ENCODE peak calls at places on chromosome 5, in six cellular contexts. Y is astrocyte of the spinal cord, L is mesothelial cell of epicardium, G is IMR-90, C is nephron progenitor cell, X is GM10248. Z is an unnamed sample.

GRCh38 chr5:59158165-59158564 is 575.3 kb downstream of the RAB3C start:
- DNase-seq in Y (no peak), L (no peak), G (peak; percentile 22), C (no peak), X (no peak), Z (no peak)

GRCh38 chr5:464446-464842 is 21.5 kb downstream of the EXOC3 start:
- DNase-seq in Y (no peak), L (no peak), G (no peak), C (no peak), X (no peak), Z (no peak)

GRCh38 chr5:154901276-154901675 is 36.7 kb downstream of the GEMIN5 start:
- DNase-seq in Y (peak; percentile 76), L (no peak), G (peak; percentile 38), C (no peak), X (no peak), Z (no peak)

GRCh38 chr5:172564187-172564586 is 76.9 kb upstream of the NEURL1B start:
- DNase-seq in Y (no peak), L (no peak), G (no peak), C (no peak), X (no peak), Z (no peak)

GRCh38 chr5:76602094-76602726 is 21.0 kb downstream of the F2RL2 start:
- DNase-seq in Y (peak; percentile 54), L (no peak), G (peak; percentile 56), C (no peak), X (no peak), Z (no peak)

GRCh38 chr5:39697891-39698290 is 273.1 kb upstream of the DAB2 start:
- DNase-seq in Y (no peak), L (no peak), G (no peak), C (no peak), X (no peak), Z (no peak)

GRCh38 chr5:139664727-139665351 is 16.7 kb downstream of the CXXC5 start:
- DNase-seq in Y (no peak), L (no peak), G (no peak), C (no peak), X (no peak), Z (no peak)

GRCh38 chr5:128539038-128539429 is 989 bp upstream of the FBN2 start:
- DNase-seq in Y (peak; percentile 20), L (no peak), G (no peak), C (no peak), X (peak; percentile 8), Z (no peak)

GRCh38 chr5:33008751-33009418 is 297.8 kb downstream of the NPR3 start:
- DNase-seq in Y (peak; percentile 10), L (no peak), G (no peak), C (no peak), X (no peak), Z (no peak)

GRCh38 chr5:176652136-176652535 is 4.9 kb downstream of the TSPAN17 start:
- DNase-seq in Y (no peak), L (no peak), G (no peak), C (no peak), X (no peak), Z (no peak)

GRCh38 chr5:95870105-95870672 is 47.7 kb upstream of the GLRX start:
- DNase-seq in Y (peak; percentile 60), L (no peak), G (peak; percentile 87), C (no peak), X (peak; percentile 45), Z (no peak)

GRCh38 chr5:138230261-138230660 is 17.1 kb upstream of the CDC23 start:
- DNase-seq in Y (no peak), L (no peak), G (peak; percentile 5), C (no peak), X (no peak), Z (no peak)

GRCh38 chr5:10381805-10382204 is 28.3 kb downstream of the MARCHF6 start:
- DNase-seq in Y (no peak), L (no peak), G (no peak), C (no peak), X (no peak), Z (no peak)

GRCh38 chr5:53478411-53479044 is 1.9 kb upstream of the FST start:
- DNase-seq in Y (peak; percentile 64), L (no peak), G (peak; percentile 63), C (peak; percentile 73), X (peak; percentile 29), Z (no peak)

GRCh38 chr5:123107343-123108240 is 18.6 kb downstream of the PRDM6 start:
- DNase-seq in Y (no peak), L (no peak), G (no peak), C (no peak), X (no peak), Z (no peak)

GRCh38 chr5:170495796-170496195 is 8.0 kb upstream of the KCNIP1 start:
- DNase-seq in Y (no peak), L (no peak), G (no peak), C (peak; percentile 63), X (no peak), Z (no peak)

GRCh38 chr5:76960004-76960625 is 7.3 kb downstream of the CRHBP start:
- DNase-seq in Y (peak; percentile 82), L (no peak), G (no peak), C (no peak), X (peak; percentile 41), Z (no peak)

GRCh38 chr5:170985486-170985885 is 123.7 kb downstream of the RANBP17 start:
- DNase-seq in Y (peak; percentile 9), L (no peak), G (peak; percentile 10), C (no peak), X (no peak), Z (no peak)

GRCh38 chr5:139376364-139376763 is 6.7 kb downstream of the SLC23A1 start:
- DNase-seq in Y (no peak), L (no peak), G (no peak), C (no peak), X (no peak), Z (no peak)

GRCh38 chr5:181224390-181225234 is 1.5 kb downstream of the TRIM41 start:
- DNase-seq in Y (no peak), L (no peak), G (no peak), C (no peak), X (no peak), Z (no peak)

GRCh38 chr5:6704361-6704851 is 8.8 kb upstream of the TENT4A start:
- DNase-seq in Y (peak; percentile 88), L (no peak), G (peak; percentile 92), C (no peak), X (no peak), Z (no peak)

GRCh38 chr5:133113331-133114061 is 61.7 kb downstream of the HSPA4 start:
- DNase-seq in Y (peak; percentile 54), L (no peak), G (peak; percentile 56), C (no peak), X (peak; percentile 47), Z (no peak)

GRCh38 chr5:134430001-134430569 is 18.4 kb upstream of the CDKN2AIPNL start:
- DNase-seq in Y (no peak), L (no peak), G (no peak), C (no peak), X (no peak), Z (no peak)

GRCh38 chr5:156051972-156052371 is 275.0 kb upstream of the SGCD start:
- DNase-seq in Y (no peak), L (no peak), G (no peak), C (peak; percentile 6), X (no peak), Z (no peak)

GRCh38 chr5:124056326-124057160 is 544.6 kb downstream of the CSNK1G3 start:
- DNase-seq in Y (no peak), L (no peak), G (no peak), C (no peak), X (peak; percentile 19), Z (no peak)

GRCh38 chr5:34923694-34924461 is 5.5 kb upstream of the DNAJC21 start:
- DNase-seq in Y (peak; percentile 94), L (no peak), G (peak; percentile 94), C (no peak), X (peak; percentile 24), Z (no peak)

GRCh38 chr5:32254987-32255900 is 57.5 kb downstream of the MTMR12 start:
- DNase-seq in Y (peak; percentile 29), L (no peak), G (peak; percentile 29), C (no peak), X (no peak), Z (no peak)

GRCh38 chr5:164336906-164337305 is 831.5 kb downstream of the MAT2B start:
- DNase-seq in Y (peak; percentile 69), L (no peak), G (peak; percentile 54), C (no peak), X (no peak), Z (no peak)

GRCh38 chr5:10726179-10726912 is 34.7 kb downstream of the DAP start:
- DNase-seq in Y (no peak), L (no peak), G (peak; percentile 53), C (no peak), X (no peak), Z (no peak)

DNA sequence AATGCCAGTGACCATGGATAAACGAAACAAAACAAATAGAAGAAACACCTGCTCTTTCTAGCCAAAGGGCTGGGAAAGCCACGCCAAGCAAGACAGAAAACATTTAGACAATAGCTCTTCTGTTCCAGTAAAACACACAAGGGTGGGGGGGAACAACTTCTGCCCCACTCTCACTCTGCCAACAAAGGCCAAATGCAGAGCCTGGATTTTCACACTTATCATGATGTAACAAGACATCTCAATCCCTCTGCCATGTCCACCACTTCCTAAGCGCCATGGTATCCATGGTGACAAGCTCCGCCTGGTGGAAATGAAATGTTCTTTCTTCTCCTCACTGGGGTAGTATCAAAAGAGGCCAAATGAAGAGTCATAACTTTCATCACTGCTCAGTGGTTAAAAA is 60.6 kb downstream of the DRD1 start:
- DNase-seq in Y (peak; percentile 73), L (no peak), G (no peak), C (no peak), X (no peak), Z (no peak)
- TF ChIP-seq CTCF in Y (peak; percentile 15), L (no peak), G (no peak), C (no peak), X (no peak), Z (no peak)

GRCh38 chr5:141677415-141677814 is 4.6 kb downstream of the ARAP3 start:
- DNase-seq in Y (no peak), L (no peak), G (no peak), C (peak; percentile 43), X (no peak), Z (no peak)
- TF ChIP-seq CTCF in Y (peak; percentile 44), L (no peak), G (peak; percentile 17), C (peak; percentile 41), X (no peak), Z (no peak)

DNA sequence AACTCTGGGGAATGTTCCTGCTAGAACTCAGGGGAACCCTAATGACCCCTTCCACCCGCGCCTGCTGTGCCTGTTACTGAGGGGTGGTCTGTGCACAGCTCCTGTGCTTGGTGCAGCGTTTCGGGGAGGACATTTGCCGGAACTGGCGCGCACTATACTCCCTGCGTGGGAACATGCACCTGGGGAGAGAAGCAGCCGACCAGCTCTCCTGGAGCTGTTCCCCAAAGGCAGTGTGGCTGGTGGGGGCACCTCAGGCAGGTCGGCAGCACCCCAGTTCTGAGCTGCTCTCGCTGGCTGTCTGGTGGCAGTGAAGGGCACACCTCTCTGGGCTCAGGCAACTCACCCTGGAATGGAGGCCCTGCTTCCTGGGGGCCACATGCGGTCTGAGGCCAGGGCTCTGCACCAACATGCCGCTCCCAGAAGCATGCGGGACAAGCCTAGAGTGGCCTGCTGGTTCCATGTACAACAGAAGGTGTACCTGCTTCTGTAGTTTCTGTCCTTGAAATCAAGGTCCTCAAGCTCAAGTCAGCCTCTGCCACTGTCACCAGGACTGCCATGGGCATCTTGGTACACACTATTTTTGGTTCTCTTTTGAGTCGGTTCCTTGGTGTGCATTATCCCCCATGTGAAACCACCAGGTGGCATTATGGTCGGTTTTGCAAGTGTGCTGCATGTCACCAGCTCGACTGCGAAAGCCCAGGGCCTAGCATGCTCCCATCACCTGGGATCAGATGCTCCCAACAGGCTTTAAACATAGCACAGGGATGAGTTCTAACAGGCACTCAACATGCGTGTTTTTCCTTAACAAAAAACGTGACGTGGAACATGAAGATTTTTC is 7.8 kb upstream of the MRNIP start:
- DNase-seq in Y (no peak), L (no peak), G (no peak), C (no peak), X (no peak), Z (no peak)
- TF ChIP-seq CTCF in Y (no peak), L (no peak), G (no peak), C (no peak), X (peak; percentile 10), Z (no peak)

GRCh38 chr5:159441441-159441840 is 111.2 kb upstream of the IL12B start:
- DNase-seq in Y (no peak), L (no peak), G (no peak), C (peak; percentile 30), X (no peak), Z (no peak)
- TF ChIP-seq CTCF in Y (peak; percentile 29), L (peak; percentile 20), G (no peak), C (peak; percentile 33), X (no peak), Z (no peak)